ENCODE peak calls at places on chromosomes 11 and 22, in four cellular contexts. One of them, this sample, is unnamed.

GRCh38 chr11:86592047-86592564 is 80.3 kb downstream of the ME3 start:
- DNase-seq in smooth muscle cell of the brain vasculature: no peak
- DNase-seq in cardiac muscle cell: no peak
- DNase-seq in activated CD4-positive, alpha-beta T cell treated with anti-CD3 and anti-CD28 coated beads, Interleukin-2, amount 50 U/mL, for 48 hours: no peak
- DNase-seq in this sample: no peak

GRCh38 chr11:42023267-42023666 is 563.8 kb upstream of the LRRC4C start:
- DNase-seq in smooth muscle cell of the brain vasculature: no peak
- DNase-seq in cardiac muscle cell: no peak
- DNase-seq in activated CD4-positive, alpha-beta T cell treated with anti-CD3 and anti-CD28 coated beads, Interleukin-2, amount 50 U/mL, for 48 hours: no peak
- DNase-seq in this sample: no peak

GRCh38 chr11:86664930-86665329 is 7.5 kb downstream of the ME3 start:
- DNase-seq in smooth muscle cell of the brain vasculature: no peak
- DNase-seq in cardiac muscle cell: no peak
- DNase-seq in activated CD4-positive, alpha-beta T cell treated with anti-CD3 and anti-CD28 coated beads, Interleukin-2, amount 50 U/mL, for 48 hours: no peak
- DNase-seq in this sample: no peak

GRCh38 chr11:3920148-3920852 is 64.8 kb downstream of the STIM1 start:
- DNase-seq in smooth muscle cell of the brain vasculature: no peak
- DNase-seq in cardiac muscle cell: no peak
- DNase-seq in activated CD4-positive, alpha-beta T cell treated with anti-CD3 and anti-CD28 coated beads, Interleukin-2, amount 50 U/mL, for 48 hours: peak; percentile 85
- DNase-seq in this sample: peak; percentile 10

GRCh38 chr22:40177738-40178416 is at the start of gene TNRC6B:
- DNase-seq in smooth muscle cell of the brain vasculature: peak; percentile 88
- DNase-seq in cardiac muscle cell: peak; percentile 95
- DNase-seq in activated CD4-positive, alpha-beta T cell treated with anti-CD3 and anti-CD28 coated beads, Interleukin-2, amount 50 U/mL, for 48 hours: peak; percentile 74
- DNase-seq in this sample: peak; percentile 94

GRCh38 chr11:62694455-62695167 is 5.3 kb upstream of the LRRN4CL start:
- DNase-seq in smooth muscle cell of the brain vasculature: no peak
- DNase-seq in cardiac muscle cell: peak; percentile 84
- DNase-seq in activated CD4-positive, alpha-beta T cell treated with anti-CD3 and anti-CD28 coated beads, Interleukin-2, amount 50 U/mL, for 48 hours: peak; percentile 82
- DNase-seq in this sample: no peak

GRCh38 chr22:49228431-49229037 is 599.1 kb downstream of the BRD1 start:
- DNase-seq in smooth muscle cell of the brain vasculature: no peak
- DNase-seq in cardiac muscle cell: no peak
- DNase-seq in activated CD4-positive, alpha-beta T cell treated with anti-CD3 and anti-CD28 coated beads, Interleukin-2, amount 50 U/mL, for 48 hours: no peak
- DNase-seq in this sample: no peak

GRCh38 chr11:81039916-81040530 is 1599.2 kb upstream of the TENM4 start:
- DNase-seq in smooth muscle cell of the brain vasculature: no peak
- DNase-seq in cardiac muscle cell: no peak
- DNase-seq in activated CD4-positive, alpha-beta T cell treated with anti-CD3 and anti-CD28 coated beads, Interleukin-2, amount 50 U/mL, for 48 hours: no peak
- DNase-seq in this sample: no peak

GRCh38 chr22:27734066-27734465 is 67.5 kb downstream of the MN1 start:
- DNase-seq in smooth muscle cell of the brain vasculature: no peak
- DNase-seq in cardiac muscle cell: no peak
- DNase-seq in activated CD4-positive, alpha-beta T cell treated with anti-CD3 and anti-CD28 coated beads, Interleukin-2, amount 50 U/mL, for 48 hours: no peak
- DNase-seq in this sample: no peak

GRCh38 chr11:75135021-75135650 is 15.8 kb upstream of the SLCO2B1 start:
- DNase-seq in smooth muscle cell of the brain vasculature: no peak
- DNase-seq in cardiac muscle cell: no peak
- DNase-seq in activated CD4-positive, alpha-beta T cell treated with anti-CD3 and anti-CD28 coated beads, Interleukin-2, amount 50 U/mL, for 48 hours: no peak
- DNase-seq in this sample: no peak

GRCh38 chr22:46036558-46037408 is 59.8 kb upstream of the WNT7B start:
- DNase-seq in smooth muscle cell of the brain vasculature: no peak
- DNase-seq in cardiac muscle cell: peak; percentile 39
- DNase-seq in activated CD4-positive, alpha-beta T cell treated with anti-CD3 and anti-CD28 coated beads, Interleukin-2, amount 50 U/mL, for 48 hours: peak; percentile 49
- DNase-seq in this sample: peak; percentile 25

GRCh38 chr11:2100361-2101170 is 38.6 kb downstream of the IGF2 start:
- DNase-seq in smooth muscle cell of the brain vasculature: no peak
- DNase-seq in cardiac muscle cell: no peak
- DNase-seq in activated CD4-positive, alpha-beta T cell treated with anti-CD3 and anti-CD28 coated beads, Interleukin-2, amount 50 U/mL, for 48 hours: no peak
- DNase-seq in this sample: no peak

This sample was measured in NCI-H2171.